ENCODE peak calls at places on chromosomes 3 and 15, in five cellular contexts. H, S, L, I and D are unnamed samples.

GRCh38 chr3:194512895-194513601 is 26.2 kb upstream of the ATP13A3 start:
- DNase-seq in H (no peak), I (no peak), L (no peak), S (no peak), D (peak)

GRCh38 chr3:195263925-195264575 is 6.9 kb downstream of the XXYLT1 start:
- DNase-seq in S (no peak), I (no peak), H (no peak), L (no peak), D (no peak)

GRCh38 chr3:112686360-112686759 is 45.4 kb upstream of the CCDC80 start:
- DNase-seq in L (no peak), H (no peak), S (no peak), I (no peak), D (no peak)

GRCh38 chr3:13022348-13023250 is 50.6 kb downstream of the IQSEC1 start:
- DNase-seq in L (no peak), S (peak), I (peak), H (peak), D (peak)

GRCh38 chr15:34437687-34438086 is at the start of gene GOLGA8A:
- DNase-seq in I (no peak), S (peak), H (peak), L (no peak), D (peak)

GRCh38 chr15:85854345-85855097 is 59.8 kb upstream of the KLHL25 start:
- DNase-seq in S (no peak), I (no peak), H (peak), L (peak), D (no peak)

GRCh38 chr15:88797648-88798339 is 5.4 kb upstream of the ACAN start:
- DNase-seq in L (no peak), I (no peak), H (no peak), S (no peak), D (no peak)

GRCh38 chr3:111541911-111542483 is at the start of gene CD96:
- DNase-seq in H (no peak), S (no peak), L (no peak), I (no peak), D (no peak)

GRCh38 chr3:183980408-183980807 is 37.3 kb downstream of the ABCC5 start:
- DNase-seq in H (no peak), S (no peak), I (no peak), L (no peak), D (no peak)

GRCh38 chr3:31724681-31725080 is 192.0 kb downstream of the STT3B start:
- DNase-seq in H (peak), S (no peak), I (no peak), L (no peak), D (no peak)

GRCh38 chr3:2261747-2262146 is 163.1 kb downstream of the CNTN4 start:
- DNase-seq in H (no peak), L (no peak), I (no peak), S (no peak), D (no peak)